ENCODE peak calls at places on chromosomes 1 and 21, in six cellular contexts. Q is spleen, L is endodermal cell, U is NB4, J is upper lobe of right lung, N is MM.1S. R is an unnamed sample.
A peak's percentile ranks its signal among the peaks of the same experiment; 100 is the strongest.

GRCh38 chr1:180580237-180580636 is 21.5 kb downstream of the OVAAL start:
- DNase-seq in N (no peak), L (no peak), J (no peak), U (no peak), Q (no peak), R (peak; percentile 5)

GRCh38 chr1:183871142-183871541 is 66.2 kb downstream of the RGL1 start:
- DNase-seq in Q (no peak), L (no peak), J (no peak), N (no peak), U (no peak), R (peak; percentile 31)

GRCh38 chr1:10621906-10622305 is 147.2 kb downstream of the PEX14 start:
- DNase-seq in Q (peak; percentile 51), L (no peak), U (no peak), J (peak; percentile 35), N (no peak), R (no peak)

GRCh38 chr1:233394860-233395717 is 67.6 kb downstream of the MAP3K21 start:
- DNase-seq in Q (no peak), L (peak; percentile 74), J (no peak), N (peak; percentile 82), U (peak; percentile 59), R (peak; percentile 66)

GRCh38 chr1:19665456-19666138 is 922 bp downstream of the HTR6 start:
- DNase-seq in U (no peak), N (no peak), L (peak; percentile 84), J (no peak), Q (no peak), R (no peak)

GRCh38 chr1:204445860-204446412 is 34.3 kb upstream of the PPP1R15B start:
- DNase-seq in L (peak; percentile 95), J (peak; percentile 75), Q (peak; percentile 84), N (peak; percentile 69), U (peak; percentile 66), R (peak; percentile 66)

GRCh38 chr1:72846476-72846875 is 564.1 kb upstream of the NEGR1 start:
- DNase-seq in U (no peak), L (no peak), N (no peak), Q (no peak), J (no peak), R (no peak)

GRCh38 chr1:86200901-86201300 is 44.3 kb upstream of the COL24A1 start:
- DNase-seq in N (no peak), L (no peak), Q (no peak), U (no peak), J (no peak), R (no peak)

GRCh38 chr1:200556005-200556404 is 64.5 kb downstream of the KIF14 start:
- DNase-seq in J (no peak), Q (no peak), N (no peak), L (no peak), U (no peak), R (no peak)

GRCh38 chr1:208235356-208235982 is 8.7 kb downstream of the PLXNA2 start:
- DNase-seq in Q (no peak), L (peak; percentile 84), N (no peak), U (no peak), J (no peak), R (no peak)

GRCh38 chr1:1318131-1318652 is 6.3 kb downstream of the INTS11 start:
- DNase-seq in Q (no peak), J (peak; percentile 87), L (no peak), U (no peak), N (no peak), R (no peak)

GRCh38 chr1:75632350-75632949 is 21.5 kb upstream of the SLC44A5 start:
- DNase-seq in N (peak; percentile 43), L (no peak), U (peak; percentile 28), J (no peak), Q (no peak), R (peak; percentile 27)

GRCh38 chr1:40691538-40692428 is at the start of gene NFYC:
- DNase-seq in Q (peak; percentile 97), N (peak; percentile 97), J (peak; percentile 97), U (peak; percentile 98), L (peak; percentile 99), R (peak; percentile 99)

GRCh38 chr1:76948846-76949245 is 81.6 kb downstream of the ST6GALNAC5 start:
- DNase-seq in N (no peak), J (no peak), U (no peak), L (no peak), Q (no peak), R (no peak)

GRCh38 chr1:198829356-198829755 is 190.5 kb downstream of the PTPRC start:
- DNase-seq in L (no peak), U (no peak), J (no peak), N (no peak), Q (no peak), R (no peak)

GRCh38 chr1:246291141-246291540 is 215.9 kb downstream of the SMYD3 start:
- DNase-seq in Q (no peak), U (no peak), J (no peak), N (no peak), L (no peak), R (no peak)

GRCh38 chr1:33348676-33349080 is 27.8 kb upstream of the A3GALT2 start:
- DNase-seq in N (peak; percentile 10), U (no peak), J (no peak), L (no peak), Q (peak; percentile 76), R (no peak)

GRCh38 chr1:13681921-13682320 is 18.1 kb upstream of the PRDM2 start:
- DNase-seq in J (no peak), L (no peak), Q (no peak), U (no peak), N (no peak), R (no peak)

GRCh38 chr1:6248161-6248776 is 4.3 kb downstream of the HES3 start:
- DNase-seq in J (no peak), L (no peak), U (no peak), N (no peak), Q (no peak), R (no peak)

GRCh38 chr21:41186763-41187536 is 19.0 kb downstream of the BACE2 start:
- DNase-seq in L (peak; percentile 66), N (no peak), J (no peak), Q (no peak), U (no peak), R (no peak)

GRCh38 chr21:41183575-41183974 is 15.6 kb downstream of the BACE2 start:
- DNase-seq in N (no peak), J (no peak), L (peak; percentile 47), U (no peak), Q (no peak), R (no peak)

GRCh38 chr21:41185802-41186201 is 17.8 kb downstream of the BACE2 start:
- DNase-seq in N (peak; percentile 26), U (no peak), L (no peak), Q (no peak), J (no peak), R (no peak)

GRCh38 chr21:41180752-41181151 is 12.8 kb downstream of the BACE2 start:
- DNase-seq in U (no peak), J (no peak), N (no peak), L (no peak), Q (no peak), R (no peak)

GRCh38 chr21:41182547-41182946 is 14.6 kb downstream of the BACE2 start:
- DNase-seq in N (no peak), U (no peak), J (no peak), Q (no peak), L (no peak), R (no peak)
- TF ChIP-seq CTCF in N (no peak), U (no peak), J (no peak), Q (no peak), L (no peak), R (no peak)

GRCh38 chr1:201650608-201650933 is 111.6 kb downstream of the NAV1 start:
- DNase-seq in N (no peak), U (no peak), Q (no peak), L (no peak), J (no peak), R (no peak)

GRCh38 chr1:201655243-201655642 is 116.3 kb downstream of the NAV1 start:
- DNase-seq in Q (no peak), U (no peak), L (peak; percentile 71), N (no peak), J (no peak), R (no peak)

GRCh38 chr1:201652180-201652579 is 113.3 kb downstream of the NAV1 start:
- DNase-seq in N (no peak), Q (no peak), U (no peak), J (no peak), L (no peak), R (no peak)

GRCh38 chr1:201653883-201654282 is 115.0 kb downstream of the NAV1 start:
- DNase-seq in J (no peak), U (no peak), L (no peak), Q (no peak), N (no peak), R (no peak)

GRCh38 chr1:201653238-201653637 is 114.3 kb downstream of the NAV1 start:
- DNase-seq in N (no peak), L (no peak), J (no peak), U (peak; percentile 34), Q (no peak), R (peak; percentile 21)
- H3K4me3 ChIP-seq in N (no peak overlapping the region), L (no peak overlapping the region), J (no peak overlapping the region), U (no peak overlapping the region), Q (no peak overlapping the region), R (no peak overlapping the region)

DNA sequence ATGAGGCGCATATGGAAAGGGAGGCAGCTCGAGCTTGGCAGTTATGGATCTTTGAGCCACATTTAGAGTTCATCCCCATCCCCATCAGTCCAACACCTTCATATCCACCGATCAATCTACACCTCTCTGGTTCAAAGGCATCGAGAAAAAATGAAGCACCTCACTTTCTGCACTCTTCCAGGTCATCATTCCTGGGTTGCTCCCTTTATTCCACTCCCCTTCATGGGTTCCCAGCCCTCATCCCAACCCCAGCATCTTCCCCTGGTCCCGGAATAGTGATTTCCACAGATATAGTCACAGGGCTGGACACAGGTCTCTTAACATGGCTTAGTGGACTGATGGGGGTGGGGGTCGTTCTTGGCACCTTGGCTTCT is 354 bp downstream of the HAPLN2 start:
- DNase-seq in Q (no peak), J (peak; percentile 11), L (no peak), U (no peak), N (no peak), R (no peak)
- TF ChIP-seq CTCF in Q (no peak), J (no peak), L (no peak), U (no peak), N (no peak), R (no peak)

GRCh38 chr1:179031284-179031683 is 5.6 kb downstream of the FAM20B start:
- DNase-seq in U (no peak), L (no peak), N (no peak), Q (no peak), J (no peak), R (no peak)

GRCh38 chr1:179030130-179030529 is 4.4 kb downstream of the FAM20B start:
- DNase-seq in L (no peak), Q (no peak), J (no peak), N (no peak), U (no peak), R (no peak)

GRCh38 chr1:179029293-179029692 is 3.6 kb downstream of the FAM20B start:
- DNase-seq in Q (no peak), L (no peak), J (no peak), U (no peak), N (peak; percentile 15), R (peak; percentile 26)

GRCh38 chr1:179031855-179032513 is 6.3 kb downstream of the FAM20B start:
- DNase-seq in U (no peak), L (no peak), J (no peak), Q (no peak), N (no peak), R (no peak)

DNA sequence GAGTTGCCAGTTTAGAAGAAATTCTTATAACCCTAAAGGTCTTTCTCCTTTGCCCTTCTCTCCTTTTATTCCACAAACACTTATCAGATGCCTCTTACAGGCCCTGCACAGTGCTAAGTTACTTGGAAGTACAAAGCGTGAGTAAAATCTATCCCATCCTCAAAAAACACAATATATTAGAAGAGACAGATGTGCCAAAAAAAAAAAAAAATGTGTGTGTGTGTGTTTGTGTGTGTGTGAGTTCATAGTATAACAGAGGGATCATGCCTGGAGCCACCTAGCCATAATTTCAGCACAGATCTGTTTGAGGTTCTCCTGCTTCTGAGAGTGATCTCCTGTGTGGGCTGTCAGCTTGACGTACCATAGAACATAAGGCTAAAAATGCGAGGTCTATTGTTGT is 5.0 kb downstream of the FAM20B start:
- DNase-seq in L (no peak), Q (no peak), U (no peak), J (no peak), N (no peak), R (no peak)
- H3K4me3 ChIP-seq in L (no peak overlapping the region), Q (no peak overlapping the region), U (no peak overlapping the region), J (no peak overlapping the region), N (no peak overlapping the region), R (no peak overlapping the region)